ENCODE peak calls at places on chromosomes 12 and 14, in eight cellular contexts. One of them, this sample, is unnamed.

GRCh38 chr12:51048601-51049369 is 658 bp downstream of the LETMD1 start:
- DNase-seq in A549: no peak
- DNase-seq in stimulated activated CD8-positive, alpha-beta memory T cell treated with anti-CD3 and anti-CD28 coated beads, Interleukin-12 subunit alpha, Interleukin-12 subunit beta, amount 100 ng/mL, for 1 hour: no peak
- DNase-seq in occipital lobe: no peak
- DNase-seq in H4: no peak
- DNase-seq in NCI-H2029 treated with DMSO at 0.1 percent for 48 hours: peak
- DNase-seq in D341Med: no peak
- DNase-seq in Caki2: no peak
- DNase-seq in this sample: no peak

GRCh38 chr12:81300454-81300853 is 222.6 kb downstream of the ACSS3 start:
- DNase-seq in A549: no peak
- DNase-seq in Caki2: no peak
- DNase-seq in occipital lobe: no peak
- DNase-seq in D341Med: no peak
- DNase-seq in stimulated activated CD8-positive, alpha-beta memory T cell treated with anti-CD3 and anti-CD28 coated beads, Interleukin-12 subunit alpha, Interleukin-12 subunit beta, amount 100 ng/mL, for 1 hour: no peak
- DNase-seq in H4: no peak
- DNase-seq in NCI-H2029 treated with DMSO at 0.1 percent for 48 hours: no peak
- DNase-seq in this sample: no peak

GRCh38 chr14:55373784-55374725 is 37.6 kb downstream of the ATG14 start:
- DNase-seq in D341Med: no peak
- DNase-seq in H4: peak
- DNase-seq in NCI-H2029 treated with DMSO at 0.1 percent for 48 hours: no peak
- DNase-seq in stimulated activated CD8-positive, alpha-beta memory T cell treated with anti-CD3 and anti-CD28 coated beads, Interleukin-12 subunit alpha, Interleukin-12 subunit beta, amount 100 ng/mL, for 1 hour: peak
- DNase-seq in occipital lobe: no peak
- DNase-seq in A549: no peak
- DNase-seq in Caki2: no peak
- DNase-seq in this sample: peak

GRCh38 chr14:71582705-71583104 is 349.5 kb upstream of the RGS6 start:
- DNase-seq in stimulated activated CD8-positive, alpha-beta memory T cell treated with anti-CD3 and anti-CD28 coated beads, Interleukin-12 subunit alpha, Interleukin-12 subunit beta, amount 100 ng/mL, for 1 hour: no peak
- DNase-seq in occipital lobe: no peak
- DNase-seq in H4: no peak
- DNase-seq in A549: no peak
- DNase-seq in NCI-H2029 treated with DMSO at 0.1 percent for 48 hours: no peak
- DNase-seq in Caki2: no peak
- DNase-seq in D341Med: no peak
- DNase-seq in this sample: peak

GRCh38 chr12:697426-697825 is 34.2 kb upstream of the NINJ2 start:
- DNase-seq in Caki2: no peak
- DNase-seq in D341Med: no peak
- DNase-seq in H4: no peak
- DNase-seq in NCI-H2029 treated with DMSO at 0.1 percent for 48 hours: no peak
- DNase-seq in stimulated activated CD8-positive, alpha-beta memory T cell treated with anti-CD3 and anti-CD28 coated beads, Interleukin-12 subunit alpha, Interleukin-12 subunit beta, amount 100 ng/mL, for 1 hour: no peak
- DNase-seq in occipital lobe: no peak
- DNase-seq in A549: no peak
- DNase-seq in this sample: no peak

GRCh38 chr14:26522985-26523384 is 74.8 kb downstream of the NOVA1 start:
- DNase-seq in NCI-H2029 treated with DMSO at 0.1 percent for 48 hours: no peak
- DNase-seq in A549: no peak
- DNase-seq in H4: peak
- DNase-seq in D341Med: no peak
- DNase-seq in stimulated activated CD8-positive, alpha-beta memory T cell treated with anti-CD3 and anti-CD28 coated beads, Interleukin-12 subunit alpha, Interleukin-12 subunit beta, amount 100 ng/mL, for 1 hour: no peak
- DNase-seq in Caki2: peak
- DNase-seq in occipital lobe: no peak
- DNase-seq in this sample: peak

GRCh38 chr14:91924871-91925726 is 22.4 kb downstream of the FBLN5 start:
- DNase-seq in D341Med: no peak
- DNase-seq in stimulated activated CD8-positive, alpha-beta memory T cell treated with anti-CD3 and anti-CD28 coated beads, Interleukin-12 subunit alpha, Interleukin-12 subunit beta, amount 100 ng/mL, for 1 hour: no peak
- DNase-seq in NCI-H2029 treated with DMSO at 0.1 percent for 48 hours: no peak
- DNase-seq in Caki2: no peak
- DNase-seq in occipital lobe: no peak
- DNase-seq in H4: no peak
- DNase-seq in A549: no peak
- DNase-seq in this sample: no peak

GRCh38 chr14:77580477-77580876 is 36.0 kb downstream of the SPTLC2 start:
- DNase-seq in D341Med: no peak
- DNase-seq in occipital lobe: no peak
- DNase-seq in NCI-H2029 treated with DMSO at 0.1 percent for 48 hours: no peak
- DNase-seq in A549: no peak
- DNase-seq in H4: no peak
- DNase-seq in Caki2: peak
- DNase-seq in stimulated activated CD8-positive, alpha-beta memory T cell treated with anti-CD3 and anti-CD28 coated beads, Interleukin-12 subunit alpha, Interleukin-12 subunit beta, amount 100 ng/mL, for 1 hour: no peak
- DNase-seq in this sample: no peak

GRCh38 chr12:99020871-99021270 is 375.8 kb downstream of the APAF1 start:
- DNase-seq in occipital lobe: no peak
- DNase-seq in A549: no peak
- DNase-seq in stimulated activated CD8-positive, alpha-beta memory T cell treated with anti-CD3 and anti-CD28 coated beads, Interleukin-12 subunit alpha, Interleukin-12 subunit beta, amount 100 ng/mL, for 1 hour: no peak
- DNase-seq in NCI-H2029 treated with DMSO at 0.1 percent for 48 hours: no peak
- DNase-seq in Caki2: no peak
- DNase-seq in H4: no peak
- DNase-seq in D341Med: no peak
- DNase-seq in this sample: no peak

GRCh38 chr14:43356984-43357545 is 1150.0 kb downstream of the FSCB start:
- DNase-seq in H4: no peak
- DNase-seq in Caki2: no peak
- DNase-seq in occipital lobe: no peak
- DNase-seq in stimulated activated CD8-positive, alpha-beta memory T cell treated with anti-CD3 and anti-CD28 coated beads, Interleukin-12 subunit alpha, Interleukin-12 subunit beta, amount 100 ng/mL, for 1 hour: no peak
- DNase-seq in D341Med: no peak
- DNase-seq in NCI-H2029 treated with DMSO at 0.1 percent for 48 hours: peak
- DNase-seq in A549: no peak
- DNase-seq in this sample: no peak

GRCh38 chr14:94517641-94518257 is 8.5 kb upstream of the SERPINA12 start:
- DNase-seq in occipital lobe: no peak
- DNase-seq in D341Med: no peak
- DNase-seq in A549: no peak
- DNase-seq in Caki2: no peak
- DNase-seq in NCI-H2029 treated with DMSO at 0.1 percent for 48 hours: no peak
- DNase-seq in stimulated activated CD8-positive, alpha-beta memory T cell treated with anti-CD3 and anti-CD28 coated beads, Interleukin-12 subunit alpha, Interleukin-12 subunit beta, amount 100 ng/mL, for 1 hour: no peak
- DNase-seq in H4: no peak
- DNase-seq in this sample: no peak